ENCODE peak calls at places on chromosomes 6 and 20, in ten cellular contexts. One of them, this sample, is unnamed.

GRCh38 chr6:45116714-45117410 is 211.3 kb upstream of the RUNX2 start:
- DNase-seq in ovary: no peak
- DNase-seq in mucosa of descending colon: no peak
- DNase-seq in adrenal gland: no peak
- DNase-seq in astrocyte of the spinal cord: peak; percentile 85
- DNase-seq in GM06990: no peak
- DNase-seq in GM12865: no peak
- DNase-seq in foreskin fibroblast: peak; percentile 85
- DNase-seq in fibroblast of lung: peak; percentile 89
- DNase-seq in naive thymus-derived CD4-positive, alpha-beta T cell: no peak
- DNase-seq in this sample: peak; percentile 51

GRCh38 chr20:63690898-63691710 is 5.3 kb upstream of the TNFRSF6B start:
- DNase-seq in ovary: peak; percentile 48
- DNase-seq in mucosa of descending colon: peak; percentile 50
- DNase-seq in adrenal gland: peak; percentile 13
- DNase-seq in astrocyte of the spinal cord: no peak
- DNase-seq in GM06990: no peak
- DNase-seq in GM12865: no peak
- DNase-seq in foreskin fibroblast: no peak
- DNase-seq in fibroblast of lung: no peak
- DNase-seq in naive thymus-derived CD4-positive, alpha-beta T cell: no peak
- DNase-seq in this sample: no peak

GRCh38 chr6:47464052-47464451 is 13.5 kb upstream of the CD2AP start:
- DNase-seq in ovary: no peak
- DNase-seq in mucosa of descending colon: no peak
- DNase-seq in adrenal gland: no peak
- DNase-seq in astrocyte of the spinal cord: no peak
- DNase-seq in GM06990: no peak
- DNase-seq in GM12865: no peak
- DNase-seq in foreskin fibroblast: no peak
- DNase-seq in fibroblast of lung: no peak
- DNase-seq in naive thymus-derived CD4-positive, alpha-beta T cell: no peak
- DNase-seq in this sample: no peak

GRCh38 chr6:64290867-64291266 is 655.3 kb downstream of the PHF3 start:
- DNase-seq in ovary: no peak
- DNase-seq in mucosa of descending colon: no peak
- DNase-seq in adrenal gland: no peak
- DNase-seq in astrocyte of the spinal cord: no peak
- DNase-seq in GM06990: no peak
- DNase-seq in GM12865: no peak
- DNase-seq in foreskin fibroblast: no peak
- DNase-seq in fibroblast of lung: no peak
- DNase-seq in naive thymus-derived CD4-positive, alpha-beta T cell: no peak
- DNase-seq in this sample: no peak

GRCh38 chr6:118263929-118264486 is 284.1 kb upstream of the PLN start:
- DNase-seq in ovary: no peak
- DNase-seq in mucosa of descending colon: no peak
- DNase-seq in adrenal gland: peak; percentile 34
- DNase-seq in astrocyte of the spinal cord: peak; percentile 37
- DNase-seq in GM06990: no peak
- DNase-seq in GM12865: peak; percentile 12
- DNase-seq in foreskin fibroblast: no peak
- DNase-seq in fibroblast of lung: peak; percentile 29
- DNase-seq in naive thymus-derived CD4-positive, alpha-beta T cell: no peak
- DNase-seq in this sample: no peak

GRCh38 chr6:32188381-32189081 is 1.5 kb downstream of the PBX2 start:
- DNase-seq in ovary: peak; percentile 28
- DNase-seq in mucosa of descending colon: no peak
- DNase-seq in adrenal gland: no peak
- DNase-seq in astrocyte of the spinal cord: no peak
- DNase-seq in GM06990: no peak
- DNase-seq in GM12865: no peak
- DNase-seq in foreskin fibroblast: peak; percentile 56
- DNase-seq in fibroblast of lung: peak; percentile 22
- DNase-seq in naive thymus-derived CD4-positive, alpha-beta T cell: no peak
- DNase-seq in this sample: no peak

GRCh38 chr20:47319517-47320252 is 36.8 kb downstream of the ZMYND8 start:
- DNase-seq in ovary: peak; percentile 54
- DNase-seq in mucosa of descending colon: peak; percentile 67
- DNase-seq in adrenal gland: no peak
- DNase-seq in astrocyte of the spinal cord: peak; percentile 85
- DNase-seq in GM06990: no peak
- DNase-seq in GM12865: no peak
- DNase-seq in foreskin fibroblast: peak; percentile 74
- DNase-seq in fibroblast of lung: peak; percentile 87
- DNase-seq in naive thymus-derived CD4-positive, alpha-beta T cell: no peak
- DNase-seq in this sample: no peak

GRCh38 chr6:98067375-98067774 is 767.0 kb upstream of the POU3F2 start:
- DNase-seq in ovary: no peak
- DNase-seq in mucosa of descending colon: no peak
- DNase-seq in adrenal gland: no peak
- DNase-seq in astrocyte of the spinal cord: no peak
- DNase-seq in GM06990: no peak
- DNase-seq in GM12865: no peak
- DNase-seq in foreskin fibroblast: no peak
- DNase-seq in fibroblast of lung: no peak
- DNase-seq in naive thymus-derived CD4-positive, alpha-beta T cell: no peak
- DNase-seq in this sample: no peak

GRCh38 chr6:35218021-35218420 is 4.3 kb downstream of the SCUBE3 start:
- DNase-seq in ovary: no peak
- DNase-seq in mucosa of descending colon: no peak
- DNase-seq in adrenal gland: no peak
- DNase-seq in astrocyte of the spinal cord: no peak
- DNase-seq in GM06990: no peak
- DNase-seq in GM12865: no peak
- DNase-seq in foreskin fibroblast: peak; percentile 71
- DNase-seq in fibroblast of lung: peak; percentile 54
- DNase-seq in naive thymus-derived CD4-positive, alpha-beta T cell: no peak
- DNase-seq in this sample: no peak

GRCh38 chr6:166824880-166825250 is 131.5 kb downstream of the RNASET2 start:
- DNase-seq in ovary: no peak
- DNase-seq in mucosa of descending colon: no peak
- DNase-seq in adrenal gland: no peak
- DNase-seq in astrocyte of the spinal cord: no peak
- DNase-seq in GM06990: no peak
- DNase-seq in GM12865: no peak
- DNase-seq in foreskin fibroblast: no peak
- DNase-seq in fibroblast of lung: no peak
- DNase-seq in naive thymus-derived CD4-positive, alpha-beta T cell: no peak
- DNase-seq in this sample: no peak

GRCh38 chr20:48489656-48490055 is 338.1 kb downstream of the PREX1 start:
- DNase-seq in ovary: no peak
- DNase-seq in mucosa of descending colon: no peak
- DNase-seq in adrenal gland: no peak
- DNase-seq in astrocyte of the spinal cord: no peak
- DNase-seq in GM06990: peak; percentile 28
- DNase-seq in GM12865: no peak
- DNase-seq in foreskin fibroblast: no peak
- DNase-seq in fibroblast of lung: no peak
- DNase-seq in naive thymus-derived CD4-positive, alpha-beta T cell: no peak
- DNase-seq in this sample: no peak

GRCh38 chr20:18258126-18258860 is 30.0 kb upstream of the ZNF133 start:
- DNase-seq in ovary: no peak
- DNase-seq in mucosa of descending colon: no peak
- DNase-seq in adrenal gland: peak; percentile 23
- DNase-seq in astrocyte of the spinal cord: no peak
- DNase-seq in GM06990: no peak
- DNase-seq in GM12865: no peak
- DNase-seq in foreskin fibroblast: peak; percentile 33
- DNase-seq in fibroblast of lung: no peak
- DNase-seq in naive thymus-derived CD4-positive, alpha-beta T cell: no peak
- DNase-seq in this sample: no peak

GRCh38 chr20:18263723-18264122 is 24.6 kb upstream of the ZNF133 start:
- DNase-seq in ovary: no peak
- DNase-seq in mucosa of descending colon: peak; percentile 61
- DNase-seq in adrenal gland: no peak
- DNase-seq in astrocyte of the spinal cord: peak; percentile 10
- DNase-seq in GM06990: no peak
- DNase-seq in GM12865: no peak
- DNase-seq in foreskin fibroblast: no peak
- DNase-seq in fibroblast of lung: peak; percentile 11
- DNase-seq in naive thymus-derived CD4-positive, alpha-beta T cell: no peak
- DNase-seq in this sample: no peak

GRCh38 chr20:18255526-18255925 is 32.8 kb upstream of the ZNF133 start:
- DNase-seq in ovary: no peak
- DNase-seq in mucosa of descending colon: no peak
- DNase-seq in adrenal gland: no peak
- DNase-seq in astrocyte of the spinal cord: no peak
- DNase-seq in GM06990: no peak
- DNase-seq in GM12865: no peak
- DNase-seq in foreskin fibroblast: no peak
- DNase-seq in fibroblast of lung: no peak
- DNase-seq in naive thymus-derived CD4-positive, alpha-beta T cell: no peak
- DNase-seq in this sample: no peak

GRCh38 chr20:18256440-18257090 is 31.8 kb upstream of the ZNF133 start:
- DNase-seq in ovary: no peak
- DNase-seq in mucosa of descending colon: no peak
- DNase-seq in adrenal gland: no peak
- DNase-seq in astrocyte of the spinal cord: no peak
- DNase-seq in GM06990: no peak
- DNase-seq in GM12865: no peak
- DNase-seq in foreskin fibroblast: no peak
- DNase-seq in fibroblast of lung: no peak
- DNase-seq in naive thymus-derived CD4-positive, alpha-beta T cell: no peak
- DNase-seq in this sample: no peak

GRCh38 chr20:18259730-18260129 is 28.6 kb upstream of the ZNF133 start:
- DNase-seq in ovary: no peak
- DNase-seq in mucosa of descending colon: no peak
- DNase-seq in adrenal gland: no peak
- DNase-seq in astrocyte of the spinal cord: no peak
- DNase-seq in GM06990: no peak
- DNase-seq in GM12865: no peak
- DNase-seq in foreskin fibroblast: no peak
- DNase-seq in fibroblast of lung: no peak
- DNase-seq in naive thymus-derived CD4-positive, alpha-beta T cell: no peak
- DNase-seq in this sample: no peak
- H3K4me3 ChIP-seq in ovary: no peak overlapping the region
- H3K4me3 ChIP-seq in mucosa of descending colon: no peak overlapping the region
- H3K4me3 ChIP-seq in adrenal gland: no peak overlapping the region
- H3K4me3 ChIP-seq in astrocyte of the spinal cord: no peak overlapping the region
- H3K4me3 ChIP-seq in GM06990: no peak overlapping the region
- H3K4me3 ChIP-seq in GM12865: no peak overlapping the region
- H3K4me3 ChIP-seq in foreskin fibroblast: no peak overlapping the region
- H3K4me3 ChIP-seq in fibroblast of lung: no peak overlapping the region
- H3K4me3 ChIP-seq in naive thymus-derived CD4-positive, alpha-beta T cell: no peak overlapping the region
- H3K4me3 ChIP-seq in this sample: no peak overlapping the region

DNA sequence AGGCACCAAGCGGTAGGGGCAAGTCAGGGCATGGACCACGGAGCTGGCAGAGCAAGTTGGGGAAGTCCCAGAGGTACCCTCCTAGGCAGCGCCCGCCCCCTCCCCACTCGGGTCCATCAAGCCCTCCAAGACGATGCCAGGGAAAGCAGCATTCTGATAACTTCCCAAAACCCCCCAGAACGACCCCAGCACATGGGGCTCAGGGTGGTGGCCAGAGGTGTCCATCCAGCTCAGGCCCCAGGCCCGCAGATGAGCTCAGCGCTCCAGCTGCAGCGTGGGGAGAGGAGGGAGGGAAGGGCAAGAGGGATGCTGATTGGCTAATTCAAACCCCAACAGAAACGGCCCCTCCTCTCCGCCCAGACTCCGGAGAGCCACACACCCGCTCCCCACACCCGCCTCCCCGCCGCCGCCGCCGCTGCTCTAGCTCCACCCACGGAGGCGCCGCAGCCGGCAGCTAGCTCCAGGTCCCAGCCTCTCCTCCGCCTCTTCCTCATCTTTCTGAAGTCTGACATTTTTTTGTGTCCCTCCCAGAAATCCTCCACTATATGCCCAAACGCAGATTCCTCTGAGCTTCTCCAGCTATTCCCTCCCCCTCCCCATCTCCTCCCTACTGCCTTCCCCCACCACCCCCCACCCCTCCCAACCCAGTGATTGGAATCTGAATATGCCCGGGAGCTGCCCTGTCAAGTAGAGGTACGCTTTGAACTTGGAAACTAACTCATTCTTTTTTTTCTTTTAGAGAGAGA is 40.3 kb upstream of the TLDC2 start:
- DNase-seq in ovary: peak; percentile 93
- DNase-seq in mucosa of descending colon: peak; percentile 94
- DNase-seq in adrenal gland: peak; percentile 98
- DNase-seq in astrocyte of the spinal cord: peak; percentile 95
- DNase-seq in GM06990: peak; percentile 88
- DNase-seq in GM12865: peak; percentile 96
- DNase-seq in foreskin fibroblast: peak; percentile 98
- DNase-seq in fibroblast of lung: peak; percentile 95
- DNase-seq in naive thymus-derived CD4-positive, alpha-beta T cell: peak; percentile 85
- DNase-seq in this sample: peak; percentile 86
- H3K4me3 ChIP-seq in ovary: no peak overlapping the region
- H3K4me3 ChIP-seq in mucosa of descending colon: no peak overlapping the region
- H3K4me3 ChIP-seq in adrenal gland: no peak overlapping the region
- H3K4me3 ChIP-seq in astrocyte of the spinal cord: peak overlapping the region; percentile 20
- H3K4me3 ChIP-seq in GM06990: peak overlapping the region; percentile 57
- H3K4me3 ChIP-seq in GM12865: peak overlapping the region; percentile 61
- H3K4me3 ChIP-seq in foreskin fibroblast: no peak overlapping the region
- H3K4me3 ChIP-seq in fibroblast of lung: no peak overlapping the region
- H3K4me3 ChIP-seq in naive thymus-derived CD4-positive, alpha-beta T cell: peak overlapping the region; percentile 63
- H3K4me3 ChIP-seq in this sample: peak overlapping the region; percentile 45

GRCh38 chr6:84854801-84855400 is 90.5 kb upstream of the TBX18 start:
- DNase-seq in ovary: no peak
- DNase-seq in mucosa of descending colon: no peak
- DNase-seq in adrenal gland: no peak
- DNase-seq in astrocyte of the spinal cord: no peak
- DNase-seq in GM06990: no peak
- DNase-seq in GM12865: no peak
- DNase-seq in foreskin fibroblast: peak; percentile 86
- DNase-seq in fibroblast of lung: no peak
- DNase-seq in naive thymus-derived CD4-positive, alpha-beta T cell: no peak
- DNase-seq in this sample: no peak
- H3K4me3 ChIP-seq in ovary: no peak overlapping the region
- H3K4me3 ChIP-seq in mucosa of descending colon: no peak overlapping the region
- H3K4me3 ChIP-seq in adrenal gland: no peak overlapping the region
- H3K4me3 ChIP-seq in astrocyte of the spinal cord: no peak overlapping the region
- H3K4me3 ChIP-seq in GM06990: no peak overlapping the region
- H3K4me3 ChIP-seq in GM12865: no peak overlapping the region
- H3K4me3 ChIP-seq in foreskin fibroblast: no peak overlapping the region
- H3K4me3 ChIP-seq in fibroblast of lung: no peak overlapping the region
- H3K4me3 ChIP-seq in naive thymus-derived CD4-positive, alpha-beta T cell: no peak overlapping the region
- H3K4me3 ChIP-seq in this sample: no peak overlapping the region

DNA sequence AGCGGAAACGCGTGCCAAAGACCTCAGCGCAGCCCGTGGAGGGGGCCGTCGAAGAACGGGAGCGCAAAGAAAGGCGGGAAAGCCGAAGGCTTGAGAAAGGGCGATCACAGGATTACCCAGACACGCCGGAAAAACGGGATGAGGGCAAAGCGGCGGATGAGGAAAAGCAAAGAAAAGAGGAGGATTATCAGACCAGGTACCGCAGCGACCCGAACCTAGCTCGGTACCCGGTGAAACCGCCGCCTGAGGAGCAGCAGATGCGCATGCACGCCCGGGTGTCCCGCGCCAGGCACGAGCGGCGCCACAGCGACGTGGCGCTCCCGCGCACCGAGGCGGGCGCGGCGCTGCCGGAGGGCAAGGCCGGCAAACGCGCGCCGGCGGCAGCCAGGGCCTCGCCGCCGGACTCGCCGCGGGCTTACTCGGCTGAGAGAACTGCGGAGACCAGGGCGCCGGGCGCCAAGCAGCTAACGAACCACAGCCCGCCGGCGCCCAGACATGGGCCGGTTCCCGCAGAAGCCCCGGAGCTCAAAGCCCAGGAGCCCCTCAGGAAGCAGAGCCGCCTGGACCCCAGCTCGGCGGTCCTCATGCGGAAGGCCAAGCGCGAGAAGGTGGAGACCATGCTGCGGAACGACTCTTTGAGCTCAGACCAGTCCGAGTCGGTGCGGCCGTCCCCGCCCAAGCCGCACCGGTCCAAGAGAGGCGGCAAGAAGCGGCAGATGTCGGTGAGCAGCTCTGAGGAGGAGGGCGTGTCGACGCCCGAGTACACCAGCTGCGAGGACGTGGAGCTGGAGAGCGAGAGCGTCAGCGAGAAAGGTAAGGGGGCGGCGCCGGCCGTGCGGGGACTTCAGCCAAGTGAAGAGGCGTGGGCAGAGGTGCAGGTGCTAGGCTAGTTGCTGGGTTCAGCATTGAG is 296.2 kb downstream of the RIMS1 start:
- DNase-seq in ovary: no peak
- DNase-seq in mucosa of descending colon: peak; percentile 63
- DNase-seq in adrenal gland: peak; percentile 8
- DNase-seq in astrocyte of the spinal cord: peak; percentile 43
- DNase-seq in GM06990: peak; percentile 21
- DNase-seq in GM12865: peak; percentile 24
- DNase-seq in foreskin fibroblast: peak; percentile 43
- DNase-seq in fibroblast of lung: peak; percentile 60
- DNase-seq in naive thymus-derived CD4-positive, alpha-beta T cell: no peak
- DNase-seq in this sample: no peak
- H3K4me3 ChIP-seq in ovary: no peak overlapping the region
- H3K4me3 ChIP-seq in mucosa of descending colon: no peak overlapping the region
- H3K4me3 ChIP-seq in adrenal gland: no peak overlapping the region
- H3K4me3 ChIP-seq in astrocyte of the spinal cord: peak overlapping the region; percentile 50
- H3K4me3 ChIP-seq in GM06990: peak overlapping the region; percentile 22
- H3K4me3 ChIP-seq in GM12865: no peak overlapping the region
- H3K4me3 ChIP-seq in foreskin fibroblast: peak overlapping the region; percentile 56
- H3K4me3 ChIP-seq in fibroblast of lung: peak overlapping the region; percentile 57
- H3K4me3 ChIP-seq in naive thymus-derived CD4-positive, alpha-beta T cell: no peak overlapping the region
- H3K4me3 ChIP-seq in this sample: no peak overlapping the region